ENCODE peak calls at places on chromosomes 2 and 18, in ten cellular contexts. One of them, this sample, is unnamed. For H3K4me1, the result is how much of the 10 kb centered on the place peaks cover.

GRCh38 chr2:23375448-23375847 is 9.5 kb upstream of the KLHL29 start:
- DNase-seq in kidney: no peak
- DNase-seq in neuronal stem cell: no peak
- DNase-seq in SJCRH30: peak
- DNase-seq in CD8-positive, alpha-beta T cell: no peak
- DNase-seq in lower lobe of right lung: no peak
- DNase-seq in body of pancreas: no peak
- DNase-seq in upper lobe of right lung: no peak
- DNase-seq in NT2/D1: no peak
- DNase-seq in naive thymus-derived CD4-positive, alpha-beta T cell: peak
- DNase-seq in this sample: no peak

GRCh38 chr2:28269019-28269784 is 123.5 kb upstream of the FOSL2 start:
- DNase-seq in naive thymus-derived CD4-positive, alpha-beta T cell: no peak
- DNase-seq in CD8-positive, alpha-beta T cell: no peak
- DNase-seq in upper lobe of right lung: no peak
- DNase-seq in kidney: no peak
- DNase-seq in body of pancreas: no peak
- DNase-seq in lower lobe of right lung: no peak
- DNase-seq in neuronal stem cell: no peak
- DNase-seq in SJCRH30: no peak
- DNase-seq in NT2/D1: no peak
- DNase-seq in this sample: peak

GRCh38 chr18:35215026-35215425 is 25.8 kb upstream of the ZNF397 start:
- DNase-seq in neuronal stem cell: no peak
- DNase-seq in naive thymus-derived CD4-positive, alpha-beta T cell: no peak
- DNase-seq in upper lobe of right lung: no peak
- DNase-seq in NT2/D1: no peak
- DNase-seq in body of pancreas: no peak
- DNase-seq in CD8-positive, alpha-beta T cell: no peak
- DNase-seq in kidney: no peak
- DNase-seq in lower lobe of right lung: no peak
- DNase-seq in SJCRH30: no peak
- DNase-seq in this sample: no peak

GRCh38 chr2:186540971-186541370 is 48.9 kb upstream of the ITGAV start:
- DNase-seq in lower lobe of right lung: no peak
- DNase-seq in body of pancreas: no peak
- DNase-seq in kidney: no peak
- DNase-seq in SJCRH30: peak
- DNase-seq in naive thymus-derived CD4-positive, alpha-beta T cell: no peak
- DNase-seq in CD8-positive, alpha-beta T cell: no peak
- DNase-seq in upper lobe of right lung: no peak
- DNase-seq in neuronal stem cell: no peak
- DNase-seq in NT2/D1: no peak
- DNase-seq in this sample: no peak

GRCh38 chr2:31193806-31194205 is 23.5 kb downstream of the CAPN14 start:
- DNase-seq in upper lobe of right lung: no peak
- DNase-seq in lower lobe of right lung: no peak
- DNase-seq in naive thymus-derived CD4-positive, alpha-beta T cell: no peak
- DNase-seq in CD8-positive, alpha-beta T cell: no peak
- DNase-seq in neuronal stem cell: no peak
- DNase-seq in NT2/D1: no peak
- DNase-seq in body of pancreas: no peak
- DNase-seq in kidney: no peak
- DNase-seq in SJCRH30: no peak
- DNase-seq in this sample: no peak

GRCh38 chr2:12087671-12088380 is 341.4 kb downstream of the LPIN1 start:
- DNase-seq in NT2/D1: no peak
- DNase-seq in neuronal stem cell: no peak
- DNase-seq in body of pancreas: no peak
- DNase-seq in lower lobe of right lung: no peak
- DNase-seq in naive thymus-derived CD4-positive, alpha-beta T cell: no peak
- DNase-seq in CD8-positive, alpha-beta T cell: no peak
- DNase-seq in kidney: no peak
- DNase-seq in SJCRH30: no peak
- DNase-seq in upper lobe of right lung: no peak
- DNase-seq in this sample: no peak

GRCh38 chr2:142682528-142682927 is 194.9 kb upstream of the KYNU start:
- DNase-seq in lower lobe of right lung: no peak
- DNase-seq in body of pancreas: no peak
- DNase-seq in NT2/D1: no peak
- DNase-seq in naive thymus-derived CD4-positive, alpha-beta T cell: no peak
- DNase-seq in neuronal stem cell: no peak
- DNase-seq in kidney: no peak
- DNase-seq in SJCRH30: no peak
- DNase-seq in upper lobe of right lung: no peak
- DNase-seq in CD8-positive, alpha-beta T cell: no peak
- DNase-seq in this sample: no peak

GRCh38 chr2:67289921-67290371 is 107.2 kb upstream of the ETAA1 start:
- DNase-seq in SJCRH30: no peak
- DNase-seq in neuronal stem cell: no peak
- DNase-seq in body of pancreas: no peak
- DNase-seq in CD8-positive, alpha-beta T cell: no peak
- DNase-seq in upper lobe of right lung: no peak
- DNase-seq in lower lobe of right lung: no peak
- DNase-seq in naive thymus-derived CD4-positive, alpha-beta T cell: no peak
- DNase-seq in NT2/D1: no peak
- DNase-seq in kidney: no peak
- DNase-seq in this sample: no peak

GRCh38 chr18:13375302-13376255 is 157.0 kb downstream of the LDLRAD4 start:
- DNase-seq in lower lobe of right lung: no peak
- DNase-seq in NT2/D1: no peak
- DNase-seq in naive thymus-derived CD4-positive, alpha-beta T cell: peak
- DNase-seq in CD8-positive, alpha-beta T cell: peak
- DNase-seq in SJCRH30: no peak
- DNase-seq in kidney: peak
- DNase-seq in upper lobe of right lung: no peak
- DNase-seq in body of pancreas: peak
- DNase-seq in neuronal stem cell: no peak
- DNase-seq in this sample: no peak

GRCh38 chr2:69224495-69224803 is 162.6 kb downstream of the GFPT1 start:
- DNase-seq in naive thymus-derived CD4-positive, alpha-beta T cell: no peak
- DNase-seq in kidney: no peak
- DNase-seq in lower lobe of right lung: no peak
- DNase-seq in SJCRH30: peak
- DNase-seq in body of pancreas: no peak
- DNase-seq in NT2/D1: no peak
- DNase-seq in neuronal stem cell: no peak
- DNase-seq in CD8-positive, alpha-beta T cell: no peak
- DNase-seq in upper lobe of right lung: no peak
- DNase-seq in this sample: no peak

GRCh38 chr2:11097038-11097720 is 58.1 kb upstream of the SLC66A3 start:
- DNase-seq in kidney: no peak
- DNase-seq in CD8-positive, alpha-beta T cell: no peak
- DNase-seq in SJCRH30: no peak
- DNase-seq in upper lobe of right lung: peak
- DNase-seq in naive thymus-derived CD4-positive, alpha-beta T cell: no peak
- DNase-seq in lower lobe of right lung: no peak
- DNase-seq in neuronal stem cell: no peak
- DNase-seq in body of pancreas: no peak
- DNase-seq in NT2/D1: no peak
- DNase-seq in this sample: no peak

DNA sequence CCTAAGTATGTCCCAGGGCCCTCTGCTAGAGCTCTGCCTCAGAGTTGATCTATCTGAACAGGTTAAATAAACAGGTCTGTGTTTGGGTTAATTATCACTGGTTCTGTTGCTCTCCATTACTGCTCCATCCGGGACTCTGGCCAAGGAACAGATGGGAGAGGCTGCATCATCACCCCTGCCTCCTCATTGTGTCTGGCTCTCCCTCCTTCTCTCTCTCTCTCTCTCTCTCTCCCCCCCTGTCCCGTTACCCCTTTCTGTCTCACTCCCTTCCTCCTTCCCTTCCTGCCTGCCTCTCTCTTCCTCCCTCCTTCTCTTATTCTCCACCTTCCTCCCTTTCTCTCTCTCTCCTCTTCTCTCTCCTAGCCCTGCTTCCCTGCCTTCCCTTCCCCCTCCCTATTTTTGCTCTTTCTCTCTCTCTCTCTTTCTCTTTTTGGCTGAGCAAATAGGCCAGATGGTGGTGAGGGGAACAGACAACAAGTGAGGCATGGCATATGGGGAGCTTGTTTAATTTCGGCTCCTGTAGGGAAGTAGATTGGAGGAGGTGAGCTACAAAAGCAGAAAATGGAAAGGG is 62.1 kb downstream of the SETBP1 start:
- DNase-seq in lower lobe of right lung: no peak
- DNase-seq in kidney: no peak
- DNase-seq in naive thymus-derived CD4-positive, alpha-beta T cell: no peak
- DNase-seq in neuronal stem cell: no peak
- DNase-seq in body of pancreas: peak
- DNase-seq in SJCRH30: peak
- DNase-seq in CD8-positive, alpha-beta T cell: no peak
- DNase-seq in upper lobe of right lung: no peak
- DNase-seq in NT2/D1: no peak
- DNase-seq in this sample: no peak
- H3K4me1 ChIP-seq in lower lobe of right lung: under half
- H3K4me1 ChIP-seq in kidney: under half
- H3K4me1 ChIP-seq in naive thymus-derived CD4-positive, alpha-beta T cell: under half
- H3K4me1 ChIP-seq in neuronal stem cell: under half
- H3K4me1 ChIP-seq in body of pancreas: half or more
- H3K4me1 ChIP-seq in SJCRH30: under half
- H3K4me1 ChIP-seq in CD8-positive, alpha-beta T cell: under half
- H3K4me1 ChIP-seq in upper lobe of right lung: under half
- H3K4me1 ChIP-seq in NT2/D1: under half
- H3K4me1 ChIP-seq in this sample: under half

GRCh38 chr2:6914829-6915228 is 2.4 kb upstream of the RNF144A start:
- DNase-seq in body of pancreas: no peak
- DNase-seq in SJCRH30: peak
- DNase-seq in kidney: no peak
- DNase-seq in NT2/D1: no peak
- DNase-seq in naive thymus-derived CD4-positive, alpha-beta T cell: no peak
- DNase-seq in lower lobe of right lung: no peak
- DNase-seq in neuronal stem cell: no peak
- DNase-seq in upper lobe of right lung: no peak
- DNase-seq in CD8-positive, alpha-beta T cell: no peak
- DNase-seq in this sample: no peak

GRCh38 chr2:6916736-6917070 is 509 bp upstream of the RNF144A start:
- DNase-seq in upper lobe of right lung: no peak
- DNase-seq in neuronal stem cell: no peak
- DNase-seq in naive thymus-derived CD4-positive, alpha-beta T cell: no peak
- DNase-seq in lower lobe of right lung: no peak
- DNase-seq in SJCRH30: no peak
- DNase-seq in body of pancreas: no peak
- DNase-seq in NT2/D1: no peak
- DNase-seq in kidney: no peak
- DNase-seq in CD8-positive, alpha-beta T cell: no peak
- DNase-seq in this sample: no peak

GRCh38 chr2:6915399-6915798 is 1.8 kb upstream of the RNF144A start:
- DNase-seq in NT2/D1: peak
- DNase-seq in CD8-positive, alpha-beta T cell: no peak
- DNase-seq in naive thymus-derived CD4-positive, alpha-beta T cell: no peak
- DNase-seq in upper lobe of right lung: no peak
- DNase-seq in kidney: no peak
- DNase-seq in lower lobe of right lung: no peak
- DNase-seq in body of pancreas: no peak
- DNase-seq in neuronal stem cell: no peak
- DNase-seq in SJCRH30: no peak
- DNase-seq in this sample: no peak

GRCh38 chr2:6917071-6917760 is at the start of gene RNF144A:
- DNase-seq in NT2/D1: peak
- DNase-seq in CD8-positive, alpha-beta T cell: peak
- DNase-seq in neuronal stem cell: peak
- DNase-seq in body of pancreas: peak
- DNase-seq in kidney: peak
- DNase-seq in upper lobe of right lung: peak
- DNase-seq in SJCRH30: peak
- DNase-seq in naive thymus-derived CD4-positive, alpha-beta T cell: peak
- DNase-seq in lower lobe of right lung: peak
- DNase-seq in this sample: peak

DNA sequence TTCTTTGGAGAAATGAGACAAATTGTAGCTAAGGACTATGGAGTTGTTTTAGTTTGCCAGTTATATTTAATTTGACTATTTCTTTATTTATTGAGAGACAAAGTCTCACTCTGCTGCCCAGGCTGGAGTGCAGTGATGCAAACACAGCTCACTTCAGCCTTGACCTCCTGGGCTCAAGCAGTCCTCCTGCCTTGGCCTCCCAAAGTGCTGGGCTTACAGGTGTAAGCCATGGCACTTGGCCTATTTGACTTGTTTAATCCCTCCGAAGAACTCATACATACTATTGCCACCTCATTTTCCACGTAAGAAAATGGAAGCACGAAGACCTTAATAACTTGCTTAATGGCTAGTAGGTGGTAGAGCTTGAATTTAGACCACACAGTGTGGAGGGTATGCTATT is 988 bp upstream of the RNF144A start:
- DNase-seq in kidney: no peak
- DNase-seq in CD8-positive, alpha-beta T cell: no peak
- DNase-seq in upper lobe of right lung: no peak
- DNase-seq in SJCRH30: no peak
- DNase-seq in body of pancreas: no peak
- DNase-seq in neuronal stem cell: no peak
- DNase-seq in NT2/D1: no peak
- DNase-seq in lower lobe of right lung: no peak
- DNase-seq in naive thymus-derived CD4-positive, alpha-beta T cell: no peak
- DNase-seq in this sample: no peak
- H3K4me1 ChIP-seq in kidney: under half
- H3K4me1 ChIP-seq in CD8-positive, alpha-beta T cell: half or more
- H3K4me1 ChIP-seq in upper lobe of right lung: under half
- H3K4me1 ChIP-seq in SJCRH30: under half
- H3K4me1 ChIP-seq in body of pancreas: under half
- H3K4me1 ChIP-seq in neuronal stem cell: under half
- H3K4me1 ChIP-seq in NT2/D1: under half
- H3K4me1 ChIP-seq in lower lobe of right lung: under half
- H3K4me1 ChIP-seq in naive thymus-derived CD4-positive, alpha-beta T cell: under half
- H3K4me1 ChIP-seq in this sample: under half

GRCh38 chr2:226154610-226155009 is 645.0 kb downstream of the IRS1 start:
- DNase-seq in upper lobe of right lung: no peak
- DNase-seq in SJCRH30: no peak
- DNase-seq in lower lobe of right lung: no peak
- DNase-seq in NT2/D1: no peak
- DNase-seq in neuronal stem cell: no peak
- DNase-seq in CD8-positive, alpha-beta T cell: no peak
- DNase-seq in body of pancreas: no peak
- DNase-seq in kidney: no peak
- DNase-seq in naive thymus-derived CD4-positive, alpha-beta T cell: no peak
- DNase-seq in this sample: no peak
- H3K4me1 ChIP-seq in upper lobe of right lung: under half
- H3K4me1 ChIP-seq in SJCRH30: under half
- H3K4me1 ChIP-seq in lower lobe of right lung: under half
- H3K4me1 ChIP-seq in NT2/D1: under half
- H3K4me1 ChIP-seq in neuronal stem cell: under half
- H3K4me1 ChIP-seq in CD8-positive, alpha-beta T cell: under half
- H3K4me1 ChIP-seq in body of pancreas: under half
- H3K4me1 ChIP-seq in kidney: under half
- H3K4me1 ChIP-seq in naive thymus-derived CD4-positive, alpha-beta T cell: under half
- H3K4me1 ChIP-seq in this sample: under half

DNA sequence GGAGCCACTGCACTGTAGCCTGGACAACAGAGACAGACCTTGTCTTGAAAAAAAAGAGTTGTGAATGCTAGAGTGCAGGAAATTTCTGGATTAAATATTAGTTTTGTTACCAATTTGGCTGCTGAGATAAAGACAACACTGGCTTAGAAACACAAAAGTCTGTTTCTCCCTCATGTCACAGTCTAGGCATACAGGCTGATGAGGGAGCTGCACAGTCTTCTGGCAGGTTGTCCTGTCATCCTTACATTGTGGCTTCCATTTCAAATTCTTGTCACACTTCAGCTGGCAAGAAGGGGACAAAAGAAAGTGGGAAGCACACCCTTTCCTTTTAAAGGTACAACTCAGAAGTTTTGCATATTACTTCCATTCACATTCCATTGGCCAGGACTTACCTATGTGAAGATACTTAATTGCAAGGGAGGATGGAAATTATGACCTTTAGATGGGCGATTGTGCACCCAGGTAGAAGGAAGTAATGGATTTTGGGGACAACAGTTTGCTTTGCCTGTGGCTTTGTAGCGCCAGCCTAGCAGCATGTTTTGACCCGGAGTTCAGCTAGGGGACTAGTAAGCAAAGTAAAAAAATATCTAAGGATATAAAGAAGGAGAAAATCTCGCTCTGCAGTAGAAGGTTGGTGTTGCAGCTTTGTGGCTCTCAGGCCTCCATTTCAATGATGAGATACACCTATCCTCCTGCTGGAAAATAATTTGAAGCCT is 55.9 kb downstream of the SPATS2L start:
- DNase-seq in lower lobe of right lung: no peak
- DNase-seq in upper lobe of right lung: no peak
- DNase-seq in SJCRH30: no peak
- DNase-seq in kidney: no peak
- DNase-seq in neuronal stem cell: no peak
- DNase-seq in naive thymus-derived CD4-positive, alpha-beta T cell: no peak
- DNase-seq in body of pancreas: no peak
- DNase-seq in NT2/D1: no peak
- DNase-seq in CD8-positive, alpha-beta T cell: no peak
- DNase-seq in this sample: no peak
- H3K4me1 ChIP-seq in lower lobe of right lung: under half
- H3K4me1 ChIP-seq in upper lobe of right lung: under half
- H3K4me1 ChIP-seq in SJCRH30: under half
- H3K4me1 ChIP-seq in kidney: under half
- H3K4me1 ChIP-seq in neuronal stem cell: under half
- H3K4me1 ChIP-seq in naive thymus-derived CD4-positive, alpha-beta T cell: under half
- H3K4me1 ChIP-seq in body of pancreas: under half
- H3K4me1 ChIP-seq in NT2/D1: under half
- H3K4me1 ChIP-seq in CD8-positive, alpha-beta T cell: under half
- H3K4me1 ChIP-seq in this sample: under half